ENCODE peak calls at places on chromosomes 11 and 22, in nine cellular contexts. R, I, U, B, G, P, C, H and O are unnamed samples.

GRCh38 chr11:134736251-134737072 is 324.4 kb upstream of the B3GAT1 start:
- DNase-seq in R (no peak), I (no peak), U (no peak), B (no peak), G (no peak), P (no peak), C (no peak), H (no peak), O (no peak)

GRCh38 chr22:40397436-40397835 is 27.0 kb downstream of the SGSM3 start:
- DNase-seq in R (no peak), I (no peak), U (no peak), B (no peak), G (no peak), P (no peak), C (no peak), H (no peak), O (no peak)

GRCh38 chr11:19275496-19275895 is 34.8 kb upstream of the E2F8 start:
- DNase-seq in R (no peak), I (no peak), U (no peak), B (no peak), G (peak; percentile 38), P (no peak), C (no peak), H (no peak), O (no peak)

GRCh38 chr11:103729653-103730052 is 306.8 kb upstream of the DDI1 start:
- DNase-seq in R (no peak), I (no peak), U (no peak), B (no peak), G (no peak), P (no peak), C (no peak), H (no peak), O (no peak)

GRCh38 chr11:112999518-112999917 is 38.3 kb downstream of the NCAM1 start:
- DNase-seq in R (no peak), I (no peak), U (no peak), B (no peak), G (no peak), P (no peak), C (no peak), H (no peak), O (no peak)

GRCh38 chr11:69948256-69949141 is 129.3 kb upstream of the FGF3 start:
- DNase-seq in R (no peak), I (no peak), U (no peak), B (peak; percentile 33), G (peak; percentile 69), P (peak; percentile 21), C (no peak), H (no peak), O (peak; percentile 14)

GRCh38 chr11:64251986-64252837 is 882 bp downstream of the PLCB3 start:
- DNase-seq in R (peak; percentile 77), I (no peak), U (no peak), B (peak; percentile 60), G (peak; percentile 81), P (peak; percentile 74), C (no peak), H (no peak), O (peak; percentile 53)

GRCh38 chr22:33902073-33902472 is 18.2 kb downstream of the LARGE1 start:
- DNase-seq in R (no peak), I (no peak), U (no peak), B (no peak), G (no peak), P (no peak), C (no peak), H (no peak), O (no peak)

GRCh38 chr11:76824980-76825725 is 35.6 kb upstream of the ACER3 start:
- DNase-seq in R (no peak), I (no peak), U (no peak), B (no peak), G (peak; percentile 78), P (no peak), C (no peak), H (no peak), O (no peak)

DNA sequence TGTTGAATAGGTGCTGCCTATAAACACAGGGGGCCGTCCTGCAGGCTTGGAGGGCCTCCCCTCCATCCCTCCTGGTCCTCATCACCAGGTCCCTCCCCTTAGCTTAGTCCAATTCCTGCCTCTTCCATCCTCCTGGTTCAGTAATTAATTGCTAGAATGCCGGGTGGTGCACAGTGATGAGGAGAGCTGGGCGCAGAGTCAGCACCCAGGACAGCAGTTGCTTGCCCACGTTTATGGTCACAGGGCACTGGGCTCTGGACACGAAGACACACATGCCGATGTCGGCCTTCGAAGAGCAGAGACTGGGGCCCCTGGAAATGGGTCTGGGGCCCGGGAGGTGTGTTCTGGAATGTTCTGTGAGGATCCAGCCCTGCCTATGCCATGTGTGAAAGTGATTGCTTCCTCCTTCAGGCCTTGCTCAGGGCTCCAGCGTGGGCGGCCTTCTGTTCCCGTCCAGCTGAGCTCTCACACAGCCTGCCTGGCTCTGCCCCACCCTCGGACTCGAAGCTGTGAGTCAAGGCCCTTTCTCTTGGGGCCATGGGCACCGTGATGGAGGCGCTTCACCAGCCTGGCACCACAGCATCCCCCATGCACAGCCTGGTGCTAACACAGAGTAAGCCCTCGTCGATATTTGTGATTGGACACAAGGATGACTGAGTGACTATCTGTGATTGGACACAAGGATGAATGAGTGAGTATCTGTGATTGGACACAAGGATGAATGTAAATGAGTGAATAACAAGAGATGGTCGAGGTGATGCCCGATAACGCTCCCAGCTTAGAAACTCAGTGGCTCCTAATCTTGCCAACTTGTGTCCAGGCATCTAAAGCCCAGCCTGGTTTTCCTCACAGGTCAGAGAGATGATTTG is 884.7 kb downstream of the BRD1 start:
- DNase-seq in R (no peak), I (no peak), U (no peak), B (no peak), G (no peak), P (no peak), C (no peak), H (peak; percentile 23), O (no peak)
- H3K4me3 ChIP-seq in R (no peak overlapping the region), I (no peak overlapping the region), U (no peak overlapping the region), B (no peak overlapping the region), G (no peak overlapping the region), P (no peak overlapping the region), C (no peak overlapping the region), H (no peak overlapping the region), O (no peak overlapping the region)

GRCh38 chr11:118322721-118323120 is 18.2 kb downstream of the CD3E start:
- DNase-seq in R (no peak), I (no peak), U (no peak), B (no peak), G (no peak), P (no peak), C (no peak), H (no peak), O (no peak)

GRCh38 chr11:118321386-118322082 is 17.0 kb downstream of the CD3E start:
- DNase-seq in R (no peak), I (no peak), U (no peak), B (no peak), G (no peak), P (no peak), C (no peak), H (peak; percentile 78), O (no peak)

GRCh38 chr11:118318112-118319030 is 13.8 kb downstream of the CD3E start:
- DNase-seq in R (no peak), I (no peak), U (no peak), B (no peak), G (no peak), P (no peak), C (no peak), H (no peak), O (no peak)

GRCh38 chr11:118320515-118320914 is 16.0 kb downstream of the CD3E start:
- DNase-seq in R (no peak), I (no peak), U (no peak), B (no peak), G (no peak), P (no peak), C (no peak), H (no peak), O (no peak)

GRCh38 chr11:118319031-118319814 is 14.7 kb downstream of the CD3E start:
- DNase-seq in R (no peak), I (no peak), U (no peak), B (no peak), G (no peak), P (no peak), C (no peak), H (no peak), O (no peak)
- H3K27ac ChIP-seq in R (no peak overlapping the region), I (no peak overlapping the region), U (no peak overlapping the region), B (peak overlapping the region; percentile 46), G (no peak overlapping the region), P (no peak overlapping the region), C (no peak overlapping the region), H (no peak overlapping the region), O (no peak overlapping the region)

GRCh38 chr22:49006207-49007012 is 821.3 kb downstream of the BRD1 start:
- DNase-seq in R (no peak), I (no peak), U (no peak), B (no peak), G (no peak), P (no peak), C (no peak), H (peak; percentile 27), O (no peak)
- H3K9me3 ChIP-seq in R (no peaks in the 10 kb centered on the region), I (peaks cover 4% of the 10 kb centered on the region), U (no peaks in the 10 kb centered on the region), B (no peaks in the 10 kb centered on the region), G (peaks cover 3% of the 10 kb centered on the region), P (peaks cover 4% of the 10 kb centered on the region), C (peaks cover 78% of the 10 kb centered on the region), H (no peaks in the 10 kb centered on the region), O (peaks cover 28% of the 10 kb centered on the region)

GRCh38 chr22:46089426-46090041 is 60.8 kb upstream of the PPARA start:
- DNase-seq in R (peak; percentile 39), I (no peak), U (no peak), B (peak; percentile 26), G (no peak), P (peak; percentile 54), C (no peak), H (peak; percentile 44), O (peak; percentile 13)
- H3K4me3 ChIP-seq in R (peak overlapping the region; percentile 29), I (no peak overlapping the region), U (peak overlapping the region; percentile 35), B (no peak overlapping the region), G (peak overlapping the region; percentile 97), P (peak overlapping the region; percentile 48), C (no peak overlapping the region), H (no peak overlapping the region), O (peak overlapping the region; percentile 96)

GRCh38 chr11:44894217-44894617 is 56.5 kb downstream of the TP53I11 start:
- DNase-seq in R (peak; percentile 74), I (peak; percentile 79), U (no peak), B (peak; percentile 40), G (peak; percentile 80), P (peak; percentile 69), C (peak; percentile 53), H (no peak), O (peak; percentile 70)

GRCh38 chr11:44889266-44889665 is 61.4 kb downstream of the TP53I11 start:
- DNase-seq in R (no peak), I (no peak), U (no peak), B (no peak), G (peak; percentile 71), P (no peak), C (no peak), H (no peak), O (no peak)

GRCh38 chr11:44887598-44887997 is 63.1 kb downstream of the TP53I11 start:
- DNase-seq in R (no peak), I (no peak), U (no peak), B (no peak), G (no peak), P (no peak), C (no peak), H (no peak), O (no peak)

GRCh38 chr11:44893250-44894216 is 57.1 kb downstream of the TP53I11 start:
- DNase-seq in R (peak; percentile 57), I (no peak), U (no peak), B (no peak), G (no peak), P (peak; percentile 68), C (no peak), H (no peak), O (no peak)

GRCh38 chr11:44892843-44893242 is 57.8 kb downstream of the TP53I11 start:
- DNase-seq in R (no peak), I (no peak), U (no peak), B (no peak), G (no peak), P (no peak), C (no peak), H (no peak), O (no peak)
- H3K27ac ChIP-seq in R (peak overlapping the region; percentile 58), I (no peak overlapping the region), U (no peak overlapping the region), B (no peak overlapping the region), G (no peak overlapping the region), P (no peak overlapping the region), C (no peak overlapping the region), H (no peak overlapping the region), O (peak overlapping the region; percentile 17)